ENCODE peak calls at places on chromosomes 1 and 21, in five cellular contexts. B is renal cortical epithelial cell, L is DMS53, Y is hippocampal formation, Z is iPS-NIHi11. F is an unnamed sample.

GRCh38 chr1:204466416-204467405 is 27.9 kb downstream of the PIK3C2B start:
- DNase-seq in B (no peak), L (no peak), Y (peak), Z (no peak), F (no peak)

GRCh38 chr1:109277434-109278204 is 5.3 kb downstream of the PSRC1 start:
- DNase-seq in B (peak), L (peak), Y (peak), Z (peak), F (peak)

GRCh38 chr1:62810420-62811274 is 26.7 kb downstream of the ATG4C start:
- DNase-seq in B (no peak), L (no peak), Y (no peak), Z (no peak), F (peak)

GRCh38 chr1:172286629-172287076 is 133.8 kb upstream of the C1orf105 start:
- DNase-seq in B (peak), L (no peak), Y (no peak), Z (no peak), F (no peak)

GRCh38 chr1:65264197-65264929 is 45.0 kb upstream of the DNAJC6 start:
- DNase-seq in B (peak), L (peak), Y (peak), Z (peak), F (no peak)

GRCh38 chr1:58005212-58005611 is 541.3 kb downstream of the OMA1 start:
- DNase-seq in B (no peak), L (no peak), Y (no peak), Z (peak), F (no peak)

GRCh38 chr1:119275145-119275929 is 93.2 kb upstream of the HAO2 start:
- DNase-seq in B (peak), L (peak), Y (peak), Z (peak), F (peak)

GRCh38 chr1:201068976-201069375 is 43.2 kb downstream of the CACNA1S start:
- DNase-seq in B (no peak), L (no peak), Y (no peak), Z (no peak), F (no peak)

GRCh38 chr1:9872430-9873165 is 37.5 kb downstream of the CTNNBIP1 start:
- DNase-seq in B (no peak), L (peak), Y (no peak), Z (no peak), F (no peak)

GRCh38 chr1:202112864-202113689 is 9.6 kb upstream of the GPR37L1 start:
- DNase-seq in B (peak), L (peak), Y (no peak), Z (peak), F (no peak)

GRCh38 chr1:81803423-81804103 is 2.8 kb downstream of the ADGRL2 start:
- DNase-seq in B (peak), L (no peak), Y (no peak), Z (peak), F (no peak)

GRCh38 chr1:226643167-226643566 is 94.6 kb downstream of the STUM start:
- DNase-seq in B (peak), L (peak), Y (no peak), Z (peak), F (no peak)

GRCh38 chr1:79128726-79129125 is 122.2 kb upstream of the ADGRL4 start:
- DNase-seq in B (peak), L (peak), Y (no peak), Z (no peak), F (no peak)

GRCh38 chr1:200487650-200488049 is 77.8 kb upstream of the ZNF281 start:
- DNase-seq in B (no peak), L (peak), Y (no peak), Z (no peak), F (no peak)

GRCh38 chr1:24769656-24770651 is 24.7 kb downstream of the CLIC4 start:
- DNase-seq in B (peak), L (peak), Y (no peak), Z (no peak), F (no peak)

GRCh38 chr1:22754106-22754768 is 43.6 kb downstream of the EPHB2 start:
- DNase-seq in B (no peak), L (no peak), Y (no peak), Z (no peak), F (no peak)

GRCh38 chr21:15135867-15136629 is 71.2 kb upstream of the NRIP1 start:
- DNase-seq in B (peak), L (no peak), Y (no peak), Z (no peak), F (no peak)

GRCh38 chr1:154726443-154726842 is 118.5 kb upstream of the ADAR start:
- DNase-seq in B (peak), L (no peak), Y (no peak), Z (no peak), F (no peak)

GRCh38 chr21:31172328-31172727 is 134.1 kb upstream of the KRTAP19-8 start:
- DNase-seq in B (no peak), L (peak), Y (no peak), Z (no peak), F (no peak)

GRCh38 chr1:163796394-163796821 is 474.7 kb downstream of the NUF2 start:
- DNase-seq in B (peak), L (peak), Y (no peak), Z (no peak), F (no peak)

GRCh38 chr1:45789601-45790000 is 13.8 kb upstream of the MAST2 start:
- DNase-seq in B (no peak), L (no peak), Y (no peak), Z (no peak), F (no peak)

GRCh38 chr21:43591468-43592050 is 67.7 kb downstream of the HSF2BP start:
- DNase-seq in B (peak), L (no peak), Y (no peak), Z (no peak), F (no peak)

GRCh38 chr1:166999090-166999489 is 10.0 kb downstream of the MAEL start:
- DNase-seq in B (peak), L (no peak), Y (no peak), Z (no peak), F (no peak)

GRCh38 chr1:223248787-223249175 is 105.7 kb upstream of the TLR5 start:
- DNase-seq in B (no peak), L (peak), Y (no peak), Z (no peak), F (peak)

GRCh38 chr1:27656157-27656893 is 15.7 kb downstream of the IFI6 start:
- DNase-seq in B (peak), L (peak), Y (no peak), Z (peak), F (no peak)

GRCh38 chr1:109395602-109396512 is 1.9 kb downstream of the SORT1 start:
- DNase-seq in B (peak), L (peak), Y (no peak), Z (no peak), F (no peak)

GRCh38 chr1:51578383-51579109 is 38.3 kb upstream of the OSBPL9 start:
- DNase-seq in B (no peak), L (no peak), Y (no peak), Z (no peak), F (peak)

GRCh38 chr1:29428997-29429396 is 192.7 kb downstream of the PTPRU start:
- DNase-seq in B (no peak), L (no peak), Y (no peak), Z (no peak), F (no peak)

GRCh38 chr1:73839922-73840321 is 358.1 kb downstream of the LRRIQ3 start:
- DNase-seq in B (peak), L (peak), Y (no peak), Z (no peak), F (peak)

GRCh38 chr1:155379180-155379876 is 58.6 kb downstream of the RUSC1 start:
- DNase-seq in B (peak), L (peak), Y (no peak), Z (peak), F (peak)

GRCh38 chr21:28916150-28916893 is 76.4 kb downstream of the LTN1 start:
- DNase-seq in B (peak), L (no peak), Y (no peak), Z (no peak), F (no peak)

GRCh38 chr1:210117681-210118170 is 114.9 kb upstream of the SERTAD4 start:
- DNase-seq in B (no peak), L (no peak), Y (no peak), Z (no peak), F (no peak)

GRCh38 chr1:31239653-31240241 is at the start of gene NKAIN1:
- DNase-seq in B (no peak), L (peak), Y (peak), Z (peak), F (no peak)